ENCODE peak calls at places on chromosomes 1 and 21, in eight cellular contexts. F is neuronal stem cell, P is sigmoid colon, D is upper lobe of left lung, B is right lobe of liver, M is suprapubic skin, G is adipocyte, O is BE2C. J is an unnamed sample. For H3K4me1, the result is how much of the 10 kb centered on the place peaks cover.

GRCh38 chr21:46418265-46418946 is 40.3 kb upstream of the DIP2A start:
- DNase-seq in F (no peak), P (no peak), D (no peak), B (no peak), M (no peak), G (no peak), O (no peak), J (no peak)

GRCh38 chr1:76955652-76956051 is 88.4 kb downstream of the ST6GALNAC5 start:
- DNase-seq in F (no peak), P (no peak), D (no peak), B (no peak), M (no peak), G (peak), O (no peak), J (no peak)

GRCh38 chr1:181551249-181551648 is 67.9 kb downstream of the CACNA1E start:
- DNase-seq in F (peak), P (peak), D (no peak), B (no peak), M (no peak), G (no peak), O (peak), J (peak)

GRCh38 chr1:112882271-112882744 is 73.7 kb downstream of the SLC16A1 start:
- DNase-seq in F (no peak), P (no peak), D (no peak), B (no peak), M (peak), G (no peak), O (no peak), J (no peak)

GRCh38 chr1:209862598-209863498 is 35.1 kb downstream of the UTP25 start:
- DNase-seq in F (no peak), P (no peak), D (no peak), B (no peak), M (no peak), G (no peak), O (no peak), J (no peak)

GRCh38 chr1:201269241-201269640 is 14.1 kb upstream of the PKP1 start:
- DNase-seq in F (no peak), P (peak), D (no peak), B (no peak), M (peak), G (no peak), O (no peak), J (no peak)

GRCh38 chr1:235491644-235492043 is 12.6 kb downstream of the B3GALNT2 start:
- DNase-seq in F (no peak), P (no peak), D (no peak), B (no peak), M (no peak), G (no peak), O (no peak), J (no peak)

GRCh38 chr21:46009951-46010655 is 28.5 kb downstream of the COL6A1 start:
- DNase-seq in F (no peak), P (no peak), D (no peak), B (peak), M (no peak), G (no peak), O (no peak), J (peak)

GRCh38 chr1:115833806-115834205 is 7.1 kb downstream of the NHLH2 start:
- DNase-seq in F (no peak), P (no peak), D (no peak), B (no peak), M (no peak), G (no peak), O (no peak), J (no peak)

GRCh38 chr1:921011-921837 is 2.5 kb upstream of the SAMD11 start:
- DNase-seq in F (peak), P (no peak), D (no peak), B (peak), M (no peak), G (peak), O (peak), J (peak)
- H3K4me1 ChIP-seq in F (under half), P (under half), D (half or more), B (under half), M (half or more), G (under half), O (under half), J (half or more)

GRCh38 chr21:37072239-37072987 is 458 bp downstream of the PIGP start:
- DNase-seq in F (no peak), P (peak), D (peak), B (peak), M (peak), G (peak), O (no peak), J (peak)
- H3K4me1 ChIP-seq in F (under half), P (under half), D (under half), B (under half), M (under half), G (under half), O (under half), J (under half)

DNA sequence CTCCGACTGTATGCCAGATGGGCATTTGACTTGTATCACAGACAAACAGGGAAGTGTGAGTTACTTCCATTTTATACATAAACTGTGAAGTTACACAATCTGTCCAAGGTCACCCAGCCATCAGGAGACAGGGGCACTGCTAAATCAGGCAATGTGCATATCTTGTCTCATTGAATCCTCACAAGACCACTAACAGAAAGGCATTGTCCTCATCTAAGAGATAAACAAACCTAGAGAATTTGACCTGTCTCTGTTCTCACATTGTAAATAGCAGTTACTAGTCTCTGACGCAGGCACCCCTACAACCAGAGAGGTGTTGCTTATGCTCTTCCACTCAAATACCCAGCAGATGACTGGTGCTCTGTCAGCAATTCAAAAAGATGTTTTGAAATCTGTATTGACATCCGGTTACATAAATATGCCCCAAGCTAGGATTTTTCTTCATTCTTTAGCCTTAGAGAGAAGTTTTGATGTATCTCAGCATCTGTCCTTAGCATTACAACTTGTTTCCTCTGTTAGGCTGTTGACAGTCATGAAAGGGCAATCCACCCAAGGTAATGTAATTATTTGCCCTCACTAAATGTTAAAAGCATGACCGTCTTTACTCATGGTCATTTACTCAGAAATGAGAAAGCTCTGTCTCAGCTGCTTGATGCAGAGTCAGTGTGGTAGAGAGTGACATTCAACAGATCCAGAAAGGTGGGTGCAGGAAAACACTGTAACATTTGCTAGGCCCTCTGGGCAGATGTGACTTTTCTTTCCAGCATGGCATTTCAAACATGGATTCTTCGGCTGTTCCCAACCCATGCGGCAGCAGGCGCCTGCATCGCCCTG is 51.9 kb upstream of the ZNF326 start:
- DNase-seq in F (no peak), P (no peak), D (no peak), B (no peak), M (no peak), G (peak), O (no peak), J (no peak)
- H3K4me1 ChIP-seq in F (under half), P (under half), D (under half), B (under half), M (under half), G (under half), O (under half), J (under half)

DNA sequence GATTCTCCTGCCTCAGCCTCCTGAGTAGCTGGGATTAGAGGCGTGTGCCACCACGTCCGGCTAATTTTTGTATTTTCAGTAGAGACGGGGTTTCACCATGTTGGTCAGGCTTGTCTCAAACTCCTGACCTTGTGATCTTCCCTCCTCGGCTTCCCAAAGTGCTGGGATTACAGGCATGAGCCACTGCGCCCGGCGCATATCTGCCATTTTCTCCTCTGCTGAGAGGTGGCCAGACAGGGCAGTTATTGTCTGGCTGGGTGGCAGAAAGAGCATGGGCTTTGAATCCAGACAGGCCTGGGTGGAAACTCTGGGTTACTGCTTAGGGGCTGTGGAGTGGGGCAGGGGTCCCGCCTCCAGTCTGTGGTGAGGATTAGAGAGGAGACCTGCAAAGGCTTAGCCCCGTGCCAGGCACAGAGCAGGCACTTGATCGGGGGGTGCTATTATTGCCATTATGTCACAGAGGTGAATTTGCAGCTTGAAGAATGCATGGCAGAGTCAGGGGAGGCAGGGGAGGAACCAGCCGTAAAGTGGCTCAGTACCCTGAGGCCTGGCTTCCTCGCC is 73.9 kb downstream of the MAN1C1 start:
- DNase-seq in F (no peak), P (no peak), D (no peak), B (no peak), M (no peak), G (no peak), O (no peak), J (no peak)
- H3K4me1 ChIP-seq in F (under half), P (under half), D (under half), B (under half), M (under half), G (half or more), O (under half), J (under half)